ENCODE peak calls at places on chromosomes 13 and 19, in nine cellular contexts. T, G, D, X, O, C, P, S and B are unnamed samples.

GRCh38 chr13:84997858-84998257 is 801.4 kb downstream of the SLITRK6 start:
- DNase-seq in T (no peak), G (no peak), D (no peak), X (no peak), O (no peak), C (no peak), P (no peak), S (no peak), B (no peak)

GRCh38 chr13:30619731-30620130 is 2.0 kb downstream of the USPL1 start:
- DNase-seq in T (no peak), G (no peak), D (no peak), X (no peak), O (no peak), C (no peak), P (no peak), S (peak; percentile 10), B (no peak)

GRCh38 chr19:29263305-29264080 is 50.5 kb upstream of the UQCRFS1 start:
- DNase-seq in T (peak; percentile 16), G (peak; percentile 12), D (peak; percentile 33), X (peak; percentile 54), O (no peak), C (peak; percentile 73), P (peak; percentile 66), S (peak; percentile 35), B (peak; percentile 50)

GRCh38 chr19:33568706-33569105 is 47.1 kb upstream of the PEPD start:
- DNase-seq in T (no peak), G (no peak), D (no peak), X (no peak), O (no peak), C (no peak), P (no peak), S (no peak), B (no peak)

GRCh38 chr13:98888222-98888889 is 89.5 kb downstream of the DOCK9 start:
- DNase-seq in T (no peak), G (no peak), D (no peak), X (no peak), O (no peak), C (no peak), P (no peak), S (no peak), B (no peak)

GRCh38 chr13:87798536-87798935 is 127.4 kb downstream of the SLITRK5 start:
- DNase-seq in T (no peak), G (no peak), D (no peak), X (no peak), O (no peak), C (no peak), P (no peak), S (no peak), B (no peak)

GRCh38 chr13:74270018-74270417 is 135.8 kb upstream of the KLF12 start:
- DNase-seq in T (no peak), G (no peak), D (no peak), X (no peak), O (no peak), C (no peak), P (no peak), S (peak; percentile 85), B (no peak)

GRCh38 chr13:99265823-99266426 is 7.7 kb upstream of the GPR18 start:
- DNase-seq in T (no peak), G (no peak), D (peak; percentile 60), X (no peak), O (peak; percentile 19), C (no peak), P (no peak), S (peak; percentile 61), B (no peak)

GRCh38 chr19:46714523-46715106 is 2.3 kb downstream of the PRKD2 start:
- DNase-seq in T (no peak), G (peak; percentile 71), D (no peak), X (no peak), O (no peak), C (no peak), P (no peak), S (no peak), B (no peak)

GRCh38 chr13:48653074-48654054 is at the start of gene CYSLTR2:
- DNase-seq in T (no peak), G (no peak), D (peak; percentile 34), X (no peak), O (no peak), C (no peak), P (no peak), S (no peak), B (no peak)

GRCh38 chr19:43525836-43526771 is 897 bp downstream of the ETHE1 start:
- DNase-seq in T (peak; percentile 42), G (no peak), D (no peak), X (peak; percentile 39), O (no peak), C (peak; percentile 66), P (peak; percentile 57), S (peak; percentile 18), B (peak; percentile 70)

GRCh38 chr13:98557934-98558630 is 18.8 kb downstream of the STK24 start:
- DNase-seq in T (no peak), G (no peak), D (no peak), X (no peak), O (no peak), C (no peak), P (no peak), S (no peak), B (no peak)

GRCh38 chr19:14544047-14544446 is 14.7 kb downstream of the TECR start:
- DNase-seq in T (no peak), G (no peak), D (no peak), X (no peak), O (no peak), C (no peak), P (no peak), S (peak; percentile 30), B (no peak)

GRCh38 chr19:20167020-20167644 is at the start of gene ZNF486:
- DNase-seq in T (peak; percentile 93), G (peak; percentile 89), D (peak; percentile 94), X (peak; percentile 96), O (no peak), C (peak; percentile 99), P (peak; percentile 95), S (no peak), B (peak; percentile 98)

GRCh38 chr19:19566306-19566705 is 28.2 kb downstream of the CILP2 start:
- DNase-seq in T (no peak), G (no peak), D (no peak), X (no peak), O (no peak), C (no peak), P (no peak), S (no peak), B (no peak)

GRCh38 chr13:91308299-91308698 is 39.2 kb upstream of the MIR17HG start:
- DNase-seq in T (no peak), G (no peak), D (no peak), X (no peak), O (no peak), C (no peak), P (no peak), S (peak; percentile 3), B (no peak)

GRCh38 chr13:99983401-99984133 is 2.0 kb downstream of the ZIC2 start:
- DNase-seq in T (no peak), G (no peak), D (no peak), X (no peak), O (no peak), C (no peak), P (no peak), S (no peak), B (no peak)

GRCh38 chr19:45147835-45148676 is 12.7 kb downstream of the NKPD1 start:
- DNase-seq in T (no peak), G (no peak), D (no peak), X (no peak), O (no peak), C (peak; percentile 18), P (no peak), S (no peak), B (no peak)

GRCh38 chr13:46743191-46743590 is 53.8 kb downstream of the ESD start:
- DNase-seq in T (no peak), G (no peak), D (peak; percentile 11), X (no peak), O (no peak), C (no peak), P (no peak), S (no peak), B (no peak)